ENCODE peak calls at places on chromosome 21, in four cellular contexts. G is hepatocyte, O is A549, V is breast epithelium. Y is an unnamed sample.

GRCh38 chr21:35438643-35439404 is 389.7 kb upstream of the RUNX1 start:
- DNase-seq in G (peak), O (no peak), V (no peak), Y (peak)

GRCh38 chr21:45264146-45264918 is 23.4 kb downstream of the POFUT2 start:
- DNase-seq in G (peak), V (no peak), O (no peak), Y (no peak)

GRCh38 chr21:45386336-45386727 is 18.6 kb upstream of the COL18A1 start:
- DNase-seq in O (no peak), G (no peak), V (no peak), Y (no peak)

GRCh38 chr21:39529026-39529425 is 77.3 kb downstream of the SH3BGR start:
- DNase-seq in V (no peak), G (peak), O (no peak), Y (no peak)

GRCh38 chr21:41634211-41634694 is 126.3 kb upstream of the TMPRSS2 start:
- DNase-seq in G (peak), V (peak), O (no peak), Y (no peak)

GRCh38 chr21:43208561-43209332 is 39.9 kb downstream of the CRYAA start:
- DNase-seq in O (no peak), G (no peak), V (peak), Y (no peak)

GRCh38 chr21:38787461-38788274 is 18.1 kb upstream of the ETS2 start:
- DNase-seq in G (peak), O (peak), V (peak), Y (peak)

GRCh38 chr21:35611752-35612151 is 448.6 kb downstream of the SETD4 start:
- DNase-seq in G (no peak), V (no peak), O (no peak), Y (no peak)

GRCh38 chr21:45618287-45618686 is 25.2 kb upstream of the PCBP3 start:
- DNase-seq in O (no peak), G (peak), V (no peak), Y (peak)

GRCh38 chr21:38505654-38506523 is 7.6 kb upstream of the ERG start:
- DNase-seq in V (no peak), O (peak), G (peak), Y (peak)

GRCh38 chr21:38993561-38993960 is 187.8 kb downstream of the ETS2 start:
- DNase-seq in G (peak), O (peak), V (peak), Y (peak)

GRCh38 chr21:34743831-34744230 is 75.0 kb downstream of the CLIC6 start:
- DNase-seq in G (no peak), O (no peak), V (peak), Y (peak)

GRCh38 chr21:45142469-45142868 is 68.1 kb downstream of the ADARB1 start:
- DNase-seq in V (no peak), G (no peak), O (no peak), Y (peak)

GRCh38 chr21:36499578-36500471 is 19.9 kb upstream of the CLDN14 start:
- DNase-seq in V (peak), G (no peak), O (no peak), Y (peak)

GRCh38 chr21:36699026-36699545 is at the start of gene SIM2:
- DNase-seq in G (no peak), V (no peak), O (no peak), Y (peak)

GRCh38 chr21:45642122-45642813 is 1.3 kb upstream of the PCBP3 start:
- DNase-seq in O (no peak), V (no peak), G (peak), Y (no peak)

GRCh38 chr21:8991088-8991907 is 1530.1 kb upstream of the TPTE start:
- DNase-seq in V (no peak), G (no peak), O (no peak), Y (no peak)

GRCh38 chr21:16061194-16061593 is 331.4 kb downstream of the USP25 start:
- DNase-seq in V (no peak), G (no peak), O (no peak), Y (no peak)

GRCh38 chr21:42063206-42063577 is 7.9 kb upstream of the UMODL1 start:
- DNase-seq in V (no peak), O (no peak), G (no peak), Y (no peak)

GRCh38 chr21:14900611-14901010 is 164.2 kb downstream of the NRIP1 start:
- DNase-seq in G (no peak), V (no peak), O (no peak), Y (no peak)

GRCh38 chr21:28635541-28635940 is 357.1 kb downstream of the LTN1 start:
- DNase-seq in V (no peak), O (no peak), G (no peak), Y (no peak)

GRCh38 chr21:28627691-28628090 is 365.0 kb downstream of the LTN1 start:
- DNase-seq in O (no peak), V (no peak), G (no peak), Y (no peak)

GRCh38 chr21:28636988-28637691 is 355.5 kb downstream of the LTN1 start:
- DNase-seq in G (no peak), V (no peak), O (no peak), Y (peak)

GRCh38 chr21:28633803-28634572 is 358.7 kb downstream of the LTN1 start:
- DNase-seq in O (no peak), G (no peak), V (no peak), Y (peak)

GRCh38 chr21:28632718-28633408 is 359.8 kb downstream of the LTN1 start:
- DNase-seq in O (no peak), G (no peak), V (peak), Y (peak)
- H3K4me3 ChIP-seq in O (no peak), G (no peak), V (no peak), Y (peak)

DNA sequence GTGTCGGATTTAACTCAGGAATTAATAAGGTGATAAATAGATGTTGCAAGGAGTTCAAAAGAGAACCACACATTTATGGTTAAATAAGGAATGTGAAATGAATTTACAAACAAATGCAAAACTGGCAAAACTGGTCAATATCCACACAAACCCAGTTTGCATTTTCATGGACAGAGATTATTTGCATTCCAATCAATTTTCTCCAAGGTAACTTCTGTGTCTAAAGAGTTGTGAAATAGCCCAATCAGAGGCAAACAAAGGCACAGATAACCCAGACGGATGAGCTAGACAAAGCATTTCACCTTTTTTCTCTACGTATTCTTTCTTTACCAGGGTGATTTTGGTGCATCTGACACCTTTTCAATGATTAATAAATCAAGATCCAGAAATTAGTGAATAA is 63.9 kb downstream of the MAP3K7CL start:
- DNase-seq in G (no peak), V (no peak), O (no peak), Y (no peak)
- TF ChIP-seq CTCF in G (no peak), V (no peak), O (no peak), Y (no peak)

GRCh38 chr21:26840206-26840605 is 5.0 kb downstream of the ADAMTS1 start:
- DNase-seq in V (no peak), O (no peak), G (no peak), Y (no peak)
- H3K4me3 ChIP-seq in V (peak), O (no peak), G (no peak), Y (no peak)

GRCh38 chr21:32843561-32843960 is 72.0 kb upstream of the PAXBP1 start:
- DNase-seq in O (no peak), G (no peak), V (no peak), Y (no peak)

GRCh38 chr21:32844076-32844475 is 72.5 kb upstream of the PAXBP1 start:
- DNase-seq in V (no peak), O (no peak), G (no peak), Y (no peak)

GRCh38 chr21:32844653-32845443 is 73.3 kb upstream of the PAXBP1 start:
- DNase-seq in O (peak), V (no peak), G (peak), Y (peak)
- TF ChIP-seq CTCF in O (no peak), V (no peak), G (no peak), Y (no peak)

Y was measured in fibroblast of pulmonary artery.